ENCODE peak calls at places on chromosome 20, in six cellular contexts. T is activated naive CD8-positive, alpha-beta T cell treated with anti-CD3 and anti-CD28 coated beads for 36 hours; A is hypothalamus; N is caudate nucleus; R is heart left ventricle; D is pancreas. E is an unnamed sample.

GRCh38 chr20:1087311-1087710 is 31.1 kb upstream of the PSMF1 start:
- DNase-seq in T (peak; percentile 7), A (no peak), N (no peak), R (no peak), D (no peak), E (no peak)

GRCh38 chr20:14232650-14233049 is 104.8 kb downstream of the FLRT3 start:
- DNase-seq in T (no peak), A (no peak), N (no peak), R (no peak), D (no peak), E (no peak)

GRCh38 chr20:63305393-63305792 is 12.4 kb downstream of the COL20A1 start:
- DNase-seq in T (no peak), A (no peak), N (no peak), R (peak; percentile 25), D (no peak), E (no peak)

GRCh38 chr20:59148713-59149493 is 14.7 kb upstream of the ZNF831 start:
- DNase-seq in T (peak; percentile 26), A (no peak), N (no peak), R (no peak), D (no peak), E (no peak)

GRCh38 chr20:33684533-33685327 is 1.5 kb downstream of the E2F1 start:
- DNase-seq in T (no peak), A (no peak), N (no peak), R (no peak), D (no peak), E (no peak)

GRCh38 chr20:58608096-58608840 is 42.8 kb upstream of the STX16 start:
- DNase-seq in T (no peak), A (no peak), N (no peak), R (peak; percentile 47), D (no peak), E (no peak)

GRCh38 chr20:62776692-62777527 is 19.4 kb upstream of the MRGBP start:
- DNase-seq in T (peak; percentile 51), A (no peak), N (no peak), R (no peak), D (peak; percentile 47), E (no peak)

GRCh38 chr20:9025643-9026042 is 43.2 kb upstream of the PLCB4 start:
- DNase-seq in T (no peak), A (no peak), N (no peak), R (no peak), D (no peak), E (no peak)

GRCh38 chr20:42955713-42956112 is 234.0 kb downstream of the PTPRT start:
- DNase-seq in T (no peak), A (no peak), N (no peak), R (no peak), D (no peak), E (no peak)

GRCh38 chr20:44888226-44889103 is 3.0 kb downstream of the YWHAB start:
- DNase-seq in T (no peak), A (no peak), N (no peak), R (no peak), D (no peak), E (no peak)

GRCh38 chr20:17511401-17511800 is 19.8 kb downstream of the BFSP1 start:
- DNase-seq in T (no peak), A (no peak), N (no peak), R (no peak), D (no peak), E (no peak)

GRCh38 chr20:1417273-1417672 is 24.4 kb upstream of the FKBP1A start:
- DNase-seq in T (no peak), A (no peak), N (no peak), R (no peak), D (no peak), E (no peak)

GRCh38 chr20:11195899-11196558 is 522.2 kb upstream of the JAG1 start:
- DNase-seq in T (no peak), A (no peak), N (no peak), R (no peak), D (no peak), E (no peak)

GRCh38 chr20:16064991-16065707 is 508.1 kb downstream of the KIF16B start:
- DNase-seq in T (no peak), A (no peak), N (no peak), R (no peak), D (no peak), E (no peak)

GRCh38 chr20:45377191-45377775 is 842 bp downstream of the TP53TG5 start:
- DNase-seq in T (no peak), A (no peak), N (no peak), R (no peak), D (no peak), E (peak; percentile 66)

GRCh38 chr20:21303872-21304586 is 898 bp downstream of the XRN2 start:
- DNase-seq in T (no peak), A (no peak), N (no peak), R (no peak), D (no peak), E (no peak)

GRCh38 chr20:21901470-21902275 is 196.2 kb downstream of the PAX1 start:
- DNase-seq in T (no peak), A (peak; percentile 12), N (no peak), R (no peak), D (peak; percentile 11), E (no peak)

GRCh38 chr20:33964431-33964830 is 29.3 kb upstream of the RALY start:
- DNase-seq in T (no peak), A (no peak), N (no peak), R (no peak), D (no peak), E (no peak)